ENCODE peak calls at places on chromosomes 13 and 19, in six cellular contexts. H is adipocyte; C is CD8-positive, alpha-beta T cell; J is NT2/D1; K is mucosa of descending colon; E is uterus. I is an unnamed sample. For H3K4me1, the result is how much of the 10 kb centered on the place peaks cover.

GRCh38 chr19:6465006-6465405 is 935 bp downstream of the CRB3 start:
- DNase-seq in J (no peak), E (no peak), H (no peak), C (no peak), K (no peak), I (no peak)

GRCh38 chr13:71067164-71067815 is 799.7 kb downstream of the DACH1 start:
- DNase-seq in H (no peak), E (no peak), K (no peak), C (no peak), J (no peak), I (no peak)

GRCh38 chr19:5124111-5124855 is 155.4 kb downstream of the KDM4B start:
- DNase-seq in K (no peak), J (no peak), H (no peak), C (no peak), E (no peak), I (no peak)

GRCh38 chr13:31681133-31681532 is 58.2 kb upstream of the RXFP2 start:
- DNase-seq in E (no peak), H (no peak), J (no peak), K (no peak), C (no peak), I (no peak)

GRCh38 chr13:38394777-38395504 is 45.3 kb downstream of the UFM1 start:
- DNase-seq in C (no peak), H (peak), J (no peak), E (no peak), K (no peak), I (peak)

GRCh38 chr19:33398361-33399060 is 25.0 kb downstream of the CEBPG start:
- DNase-seq in E (no peak), H (no peak), C (no peak), J (no peak), K (peak), I (no peak)

GRCh38 chr19:52567921-52568320 is 2.2 kb upstream of the ZNF701 start:
- DNase-seq in C (no peak), J (no peak), H (no peak), K (no peak), E (no peak), I (no peak)

GRCh38 chr13:46962286-46962941 is 65.6 kb upstream of the HTR2A start:
- DNase-seq in E (no peak), H (no peak), J (no peak), C (no peak), K (no peak), I (peak)

GRCh38 chr19:50646074-50646807 is 3.0 kb upstream of the C19orf81 start:
- DNase-seq in K (no peak), J (no peak), C (no peak), H (no peak), E (no peak), I (no peak)

GRCh38 chr19:12331211-12331941 is 2.1 kb downstream of the ZNF563 start:
- DNase-seq in K (no peak), E (no peak), H (no peak), C (no peak), J (no peak), I (no peak)

GRCh38 chr19:50510700-50511068 is 307 bp downstream of the JOSD2 start:
- DNase-seq in H (no peak), E (no peak), C (no peak), K (no peak), J (peak), I (no peak)

GRCh38 chr19:16587031-16588023 is 15.1 kb upstream of the SLC35E1 start:
- DNase-seq in H (peak), E (no peak), J (no peak), K (peak), C (no peak), I (no peak)

GRCh38 chr19:46602392-46603194 is 1.5 kb downstream of the CALM3 start:
- DNase-seq in C (no peak), E (peak), J (no peak), K (peak), H (peak), I (no peak)

GRCh38 chr19:37218592-37218935 is 550 bp downstream of the ZNF383 start:
- DNase-seq in K (no peak), H (no peak), E (no peak), C (no peak), J (no peak), I (no peak)

GRCh38 chr13:111904701-111905608 is 162.0 kb upstream of the SOX1 start:
- DNase-seq in K (no peak), H (no peak), J (no peak), C (no peak), E (no peak), I (no peak)

GRCh38 chr13:30818323-30818960 is 83.1 kb downstream of the ALOX5AP start:
- DNase-seq in K (no peak), H (no peak), C (no peak), J (no peak), E (peak), I (peak)

GRCh38 chr13:79869326-79869725 is 388.4 kb downstream of the NDFIP2 start:
- DNase-seq in C (no peak), J (no peak), H (no peak), E (no peak), K (no peak), I (peak)

GRCh38 chr13:109162248-109163051 is 533.0 kb downstream of the MYO16 start:
- DNase-seq in E (no peak), H (no peak), K (no peak), C (no peak), J (no peak), I (peak)

GRCh38 chr19:18520848-18521691 is 800 bp downstream of the ELL start:
- DNase-seq in K (peak), H (peak), C (no peak), E (peak), J (no peak), I (no peak)

GRCh38 chr19:42367929-42368328 is 22.2 kb downstream of the CNFN start:
- DNase-seq in K (no peak), J (no peak), C (no peak), H (no peak), E (no peak), I (no peak)

GRCh38 chr19:39514840-39515550 is at the start of gene SELENOV:
- DNase-seq in J (no peak), H (no peak), C (no peak), E (no peak), K (no peak), I (no peak)

GRCh38 chr19:46073268-46073922 is 32.6 kb upstream of the IGFL4 start:
- DNase-seq in K (no peak), J (no peak), C (no peak), H (peak), E (no peak), I (peak)

GRCh38 chr19:6772028-6772865 is at the start of gene VAV1:
- DNase-seq in J (no peak), H (no peak), K (peak), E (no peak), C (peak), I (no peak)

GRCh38 chr19:34642241-34642640 is 34.7 kb downstream of the SCGB2B2 start:
- DNase-seq in C (no peak), H (no peak), E (no peak), K (no peak), J (no peak), I (no peak)

GRCh38 chr13:41054212-41054877 is 7.0 kb upstream of the WBP4 start:
- DNase-seq in J (no peak), K (no peak), H (peak), C (no peak), E (no peak), I (peak)

GRCh38 chr19:16026131-16026530 is 50.2 kb upstream of the TPM4 start:
- DNase-seq in H (no peak), J (no peak), K (no peak), C (no peak), E (no peak), I (no peak)

GRCh38 chr13:106373989-106374572 is 161.4 kb downstream of the EFNB2 start:
- DNase-seq in E (peak), K (no peak), H (peak), J (no peak), C (no peak), I (no peak)

GRCh38 chr19:38049105-38049649 is 142.2 kb downstream of the SIPA1L3 start:
- DNase-seq in C (no peak), K (no peak), H (no peak), J (no peak), E (no peak), I (no peak)

GRCh38 chr19:13022859-13023636 is 27.8 kb downstream of the NFIX start:
- DNase-seq in H (peak), J (no peak), E (peak), C (no peak), K (peak), I (peak)

GRCh38 chr13:24606486-24607170 is 73.6 kb upstream of the ATP12A start:
- DNase-seq in H (no peak), E (no peak), K (no peak), C (no peak), J (no peak), I (no peak)

DNA sequence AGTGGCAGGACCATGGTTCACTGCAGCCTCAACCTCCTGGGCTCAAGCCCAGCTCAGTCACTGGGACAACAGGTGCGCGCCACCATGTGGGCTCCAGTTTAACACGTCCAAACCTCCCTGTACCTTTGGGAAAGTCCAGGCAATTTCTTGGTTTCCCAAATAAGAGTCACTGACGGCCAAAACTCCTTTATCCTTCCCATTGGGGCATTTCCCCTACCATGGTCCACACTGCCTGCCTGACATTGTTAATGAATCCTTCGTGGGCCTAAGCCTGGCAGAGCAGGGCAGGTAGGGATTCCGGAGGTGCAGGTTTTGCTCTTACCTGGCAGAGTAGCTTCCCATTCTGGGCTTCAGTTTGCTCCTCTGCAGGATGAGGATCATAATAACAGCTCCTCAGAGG is 66.2 kb upstream of the TM9SF2 start:
- DNase-seq in J (no peak), C (no peak), E (no peak), K (no peak), H (no peak), I (no peak)
- H3K4me1 ChIP-seq in J (under half), C (half or more), E (under half), K (under half), H (under half), I (under half)

DNA sequence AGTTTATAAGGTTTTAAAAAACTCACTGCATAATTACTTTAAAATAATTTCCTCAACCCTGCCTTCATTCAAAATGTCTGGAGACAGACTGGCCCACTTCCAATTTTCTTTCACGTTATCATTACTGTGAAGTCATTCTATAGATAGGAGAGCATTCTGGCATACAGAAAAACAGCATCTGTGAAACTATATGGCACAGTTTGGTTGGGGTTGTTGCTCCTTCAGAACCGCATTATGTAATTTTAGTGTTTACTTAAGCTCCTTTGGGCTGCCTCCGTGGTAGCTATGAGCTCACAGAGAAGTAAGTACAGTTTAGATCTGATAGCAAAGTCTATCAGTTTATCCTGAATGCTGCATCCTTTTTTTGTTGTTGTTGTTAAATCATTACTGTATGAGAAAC is 104.3 kb downstream of the KCNRG start:
- DNase-seq in E (no peak), J (no peak), K (no peak), H (no peak), C (no peak), I (no peak)
- H3K4me1 ChIP-seq in E (under half), J (under half), K (under half), H (under half), C (under half), I (under half)

DNA sequence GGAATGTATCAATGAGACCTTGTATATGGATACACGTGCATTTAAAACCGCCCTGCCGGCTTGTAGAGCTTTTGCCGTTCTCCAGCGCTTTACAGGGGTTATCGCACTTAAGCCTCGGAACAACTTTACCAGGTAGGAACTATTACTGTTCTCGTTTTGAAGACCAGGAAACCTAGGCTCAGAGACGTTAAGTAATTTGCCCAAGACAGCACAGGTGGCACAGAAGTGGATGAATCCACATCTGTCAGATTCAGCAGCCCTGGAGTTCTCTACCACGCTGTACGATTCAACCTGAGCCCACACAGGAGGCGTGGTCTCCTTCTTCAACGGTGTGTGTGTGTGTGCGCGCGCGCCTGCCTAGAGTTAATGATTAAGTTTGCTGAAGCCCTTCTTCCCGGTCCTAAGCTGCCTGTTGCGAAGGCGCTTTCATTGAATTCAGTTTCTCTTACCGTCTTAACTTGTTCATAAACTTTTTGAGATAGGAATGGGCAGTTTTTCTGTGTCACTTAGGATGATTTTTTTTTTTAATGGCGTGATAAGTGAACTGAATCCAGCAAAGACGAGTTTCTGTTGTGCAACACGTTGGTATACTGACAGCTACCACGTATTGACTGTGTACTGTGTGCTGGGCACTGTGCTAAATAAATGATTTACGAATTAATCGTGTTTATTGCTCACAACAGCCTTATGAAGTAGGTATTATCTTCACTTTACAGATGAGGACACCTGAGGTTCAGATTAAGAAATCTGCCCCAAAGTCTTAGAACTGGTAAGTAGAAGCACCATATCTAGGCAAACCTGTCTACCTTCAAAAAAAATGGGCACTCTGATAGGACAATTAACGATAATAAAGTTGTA is 67.4 kb downstream of the KCNRG start:
- DNase-seq in E (peak), K (peak), H (peak), C (peak), J (no peak), I (peak)
- H3K4me1 ChIP-seq in E (under half), K (under half), H (under half), C (under half), J (under half), I (under half)

DNA sequence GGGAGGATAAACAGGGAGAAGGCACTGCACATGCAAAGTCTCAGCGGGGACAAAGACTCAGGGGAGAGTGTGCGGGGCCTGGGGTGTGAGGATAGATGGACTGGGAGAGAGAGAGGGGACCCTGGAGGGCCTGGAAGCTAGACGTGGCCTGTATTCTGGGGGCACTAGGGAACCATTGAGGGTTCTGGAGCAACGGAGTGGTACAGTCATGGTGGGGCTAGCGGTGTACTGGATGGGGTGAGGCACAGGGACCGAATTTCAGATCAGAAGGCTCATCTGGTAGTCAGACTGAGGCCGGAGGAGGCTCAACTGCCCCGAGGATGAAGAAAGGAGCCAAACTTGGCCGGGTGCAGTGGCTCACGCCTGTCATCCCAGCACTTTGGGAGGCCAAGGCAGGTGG is 8.0 kb upstream of the SBNO2 start:
- DNase-seq in C (no peak), H (no peak), E (no peak), J (no peak), K (no peak), I (no peak)
- H3K4me1 ChIP-seq in C (under half), H (under half), E (under half), J (under half), K (under half), I (under half)

DNA sequence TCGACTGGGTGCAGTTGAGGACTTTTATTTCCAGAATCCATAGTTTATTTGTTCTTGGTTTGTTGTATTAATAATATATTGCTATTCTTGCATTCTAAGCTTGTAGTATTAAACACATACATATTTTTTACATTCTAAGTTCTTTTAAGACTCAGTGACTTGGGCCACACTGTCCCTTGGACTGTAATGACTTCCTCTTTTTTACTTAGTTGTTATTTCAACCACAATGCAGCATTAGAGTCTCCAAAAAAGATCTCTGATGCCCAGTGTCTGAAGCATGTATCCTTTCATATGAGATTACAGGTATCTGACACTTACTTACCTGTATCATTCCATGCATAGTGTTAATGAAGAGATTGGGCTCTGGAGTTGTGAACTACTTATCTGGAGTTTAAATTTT is 864.9 kb upstream of the PCDH20 start:
- DNase-seq in J (no peak), E (no peak), C (no peak), H (no peak), K (no peak), I (no peak)
- H3K4me1 ChIP-seq in J (under half), E (under half), C (under half), H (under half), K (under half), I (under half)

GRCh38 chr19:48967346-48968178 is 2.5 kb downstream of the FTL start:
- DNase-seq in E (no peak), C (no peak), H (peak), J (no peak), K (no peak), I (no peak)
- H3K4me1 ChIP-seq in E (under half), C (under half), H (half or more), J (under half), K (under half), I (under half)

DNA sequence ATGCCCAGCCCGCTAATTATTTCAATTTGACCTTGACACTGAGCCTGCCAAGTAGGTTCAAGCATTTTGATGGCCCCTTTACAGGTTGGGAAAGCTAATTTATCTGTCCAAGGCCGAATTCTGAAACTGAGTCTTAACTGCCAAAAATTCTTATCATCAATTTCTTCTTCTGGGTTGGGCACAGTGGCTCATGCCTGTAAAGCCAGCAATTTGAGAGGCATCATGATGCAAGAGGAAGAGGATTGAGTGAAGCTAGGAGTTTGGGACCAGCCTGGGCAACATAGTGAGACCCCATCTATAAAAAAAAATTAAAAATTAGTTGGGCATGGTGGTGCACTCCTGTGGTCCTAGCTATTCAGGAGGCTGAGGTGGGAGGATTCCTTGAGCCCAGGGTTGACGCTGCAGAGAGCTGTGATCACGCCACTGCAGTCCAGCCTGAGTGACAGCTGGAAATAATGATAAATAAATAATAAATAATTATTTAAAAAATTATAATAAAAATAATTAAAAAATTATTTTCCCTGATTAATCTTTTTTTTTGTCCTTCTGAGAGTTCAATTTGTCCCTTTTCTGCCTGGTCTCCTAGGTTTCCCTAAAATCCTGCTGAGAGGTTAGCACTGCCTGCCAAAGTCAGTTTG is 1.3 kb upstream of the LDLR start:
- DNase-seq in J (no peak), C (no peak), H (no peak), E (no peak), K (no peak), I (no peak)
- H3K4me1 ChIP-seq in J (under half), C (under half), H (half or more), E (under half), K (under half), I (under half)

DNA sequence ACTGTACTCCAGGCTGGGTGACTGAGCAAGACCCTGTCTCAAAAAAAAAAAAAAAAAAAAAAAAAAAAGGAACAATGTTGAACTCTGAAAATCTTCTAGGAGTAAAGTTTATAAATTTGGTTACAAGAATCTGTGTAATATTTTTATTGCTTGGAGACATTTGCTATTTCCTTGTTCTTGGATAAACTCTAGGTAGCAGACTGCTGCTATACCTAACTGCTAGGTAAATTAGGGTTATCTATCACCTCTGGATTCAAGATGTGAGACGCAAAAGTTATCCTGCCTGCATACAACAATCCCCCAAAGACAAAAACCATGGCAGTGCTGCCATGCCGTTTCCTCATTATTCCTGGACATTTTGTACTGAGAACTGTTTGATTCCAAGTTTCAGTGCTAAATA is 33.7 kb downstream of the UBL3 start:
- DNase-seq in C (no peak), K (no peak), H (no peak), J (no peak), E (no peak), I (no peak)
- H3K4me1 ChIP-seq in C (under half), K (under half), H (under half), J (under half), E (under half), I (under half)

GRCh38 chr13:77523386-77523785 is 12.1 kb upstream of the SCEL start:
- DNase-seq in H (no peak), C (no peak), J (no peak), E (no peak), K (no peak), I (no peak)

GRCh38 chr13:77522444-77522843 is 13.1 kb upstream of the SCEL start:
- DNase-seq in E (no peak), J (no peak), K (no peak), C (no peak), H (no peak), I (peak)

GRCh38 chr13:77521595-77522367 is 13.7 kb upstream of the SCEL start:
- DNase-seq in E (no peak), J (peak), C (no peak), K (no peak), H (peak), I (peak)

GRCh38 chr13:77521194-77521593 is 14.3 kb upstream of the SCEL start:
- DNase-seq in C (no peak), E (no peak), J (no peak), K (no peak), H (no peak), I (peak)

GRCh38 chr13:77523834-77524728 is 11.4 kb upstream of the SCEL start:
- DNase-seq in H (no peak), K (no peak), C (no peak), E (no peak), J (no peak), I (no peak)
- H3K4me1 ChIP-seq in H (under half), K (under half), C (under half), E (under half), J (under half), I (under half)

I was measured in foreskin keratinocyte.